ENCODE peak calls at places on chromosomes 6 and 20, in ten cellular contexts. I is psoas muscle; R is left ventricle myocardium inferior; S is tibial artery; F is CD8-positive, alpha-beta T cell; A is GM23338; W is PC-9; V is cardiac muscle cell; D is mammary epithelial cell; C is A549. P is an unnamed sample.

GRCh38 chr6:109455502-109456282 is at the start of gene MICAL1:
- DNase-seq in I (peak; percentile 76), R (peak; percentile 73), S (peak; percentile 90), F (peak; percentile 77), A (peak; percentile 72), W (peak; percentile 45), V (peak; percentile 60), D (peak; percentile 38), C (peak; percentile 40), P (no peak)

GRCh38 chr6:130933712-130934200 is 106.5 kb downstream of the SMLR1 start:
- DNase-seq in I (no peak), R (no peak), S (peak; percentile 66), F (no peak), A (peak; percentile 43), W (peak; percentile 31), V (peak; percentile 67), D (no peak), C (no peak), P (peak; percentile 61)

GRCh38 chr20:36744764-36745191 is 1.1 kb downstream of the NDRG3 start:
- DNase-seq in I (peak; percentile 66), R (peak; percentile 66), S (peak; percentile 83), F (no peak), A (peak; percentile 42), W (peak; percentile 56), V (peak; percentile 43), D (peak; percentile 21), C (no peak), P (no peak)

GRCh38 chr6:17863971-17864754 is 123.3 kb downstream of the KIF13A start:
- DNase-seq in I (peak; percentile 15), R (peak; percentile 27), S (peak; percentile 68), F (no peak), A (no peak), W (peak; percentile 90), V (no peak), D (peak; percentile 96), C (peak; percentile 15), P (peak; percentile 60)

GRCh38 chr20:43541214-43541613 is 17.6 kb upstream of the SGK2 start:
- DNase-seq in I (no peak), R (no peak), S (no peak), F (no peak), A (no peak), W (peak; percentile 88), V (no peak), D (peak; percentile 65), C (no peak), P (no peak)

GRCh38 chr6:54935739-54936138 is 89.2 kb downstream of the FAM83B start:
- DNase-seq in I (no peak), R (no peak), S (no peak), F (no peak), A (peak; percentile 13), W (peak; percentile 88), V (peak; percentile 13), D (peak; percentile 97), C (peak; percentile 9), P (no peak)

GRCh38 chr6:130453230-130453629 is 87.4 kb downstream of the TMEM200A start:
- DNase-seq in I (no peak), R (no peak), S (no peak), F (no peak), A (no peak), W (no peak), V (peak; percentile 25), D (peak; percentile 54), C (peak; percentile 0), P (no peak)

GRCh38 chr20:51534764-51535386 is 7.6 kb downstream of the NFATC2 start:
- DNase-seq in I (no peak), R (no peak), S (peak; percentile 38), F (no peak), A (no peak), W (no peak), V (no peak), D (no peak), C (no peak), P (no peak)

GRCh38 chr6:170205534-170206316 is 85.2 kb downstream of the DLL1 start:
- DNase-seq in I (no peak), R (no peak), S (no peak), F (peak; percentile 6), A (no peak), W (no peak), V (no peak), D (no peak), C (no peak), P (no peak)

GRCh38 chr6:114997813-114998292 is 655.0 kb upstream of the HS3ST5 start:
- DNase-seq in I (no peak), R (no peak), S (no peak), F (no peak), A (no peak), W (no peak), V (no peak), D (peak; percentile 8), C (no peak), P (no peak)

GRCh38 chr6:12342664-12343063 is 52.5 kb downstream of the EDN1 start:
- DNase-seq in I (no peak), R (no peak), S (no peak), F (no peak), A (no peak), W (peak; percentile 66), V (no peak), D (no peak), C (no peak), P (no peak)

GRCh38 chr6:12345694-12346058 is 55.5 kb downstream of the EDN1 start:
- DNase-seq in I (no peak), R (no peak), S (no peak), F (no peak), A (no peak), W (no peak), V (peak; percentile 30), D (no peak), C (no peak), P (no peak)

GRCh38 chr6:12343122-12343439 is 52.9 kb downstream of the EDN1 start:
- DNase-seq in I (no peak), R (no peak), S (no peak), F (no peak), A (no peak), W (no peak), V (no peak), D (no peak), C (no peak), P (no peak)

GRCh38 chr6:12344949-12345693 is 55.0 kb downstream of the EDN1 start:
- DNase-seq in I (no peak), R (no peak), S (no peak), F (no peak), A (no peak), W (no peak), V (no peak), D (no peak), C (no peak), P (no peak)

GRCh38 chr6:12343440-12344162 is 53.4 kb downstream of the EDN1 start:
- DNase-seq in I (no peak), R (no peak), S (no peak), F (no peak), A (no peak), W (peak; percentile 97), V (peak; percentile 24), D (no peak), C (peak; percentile 46), P (no peak)
- H3K27ac ChIP-seq in I (no peak overlapping the region), R (no peak overlapping the region), S (peak overlapping the region; percentile 85), F (no peak overlapping the region), A (no peak overlapping the region), W (peak overlapping the region; percentile 35), V (no peak overlapping the region), D (no peak overlapping the region), C (peak overlapping the region; percentile 98), P (no peak overlapping the region)

DNA sequence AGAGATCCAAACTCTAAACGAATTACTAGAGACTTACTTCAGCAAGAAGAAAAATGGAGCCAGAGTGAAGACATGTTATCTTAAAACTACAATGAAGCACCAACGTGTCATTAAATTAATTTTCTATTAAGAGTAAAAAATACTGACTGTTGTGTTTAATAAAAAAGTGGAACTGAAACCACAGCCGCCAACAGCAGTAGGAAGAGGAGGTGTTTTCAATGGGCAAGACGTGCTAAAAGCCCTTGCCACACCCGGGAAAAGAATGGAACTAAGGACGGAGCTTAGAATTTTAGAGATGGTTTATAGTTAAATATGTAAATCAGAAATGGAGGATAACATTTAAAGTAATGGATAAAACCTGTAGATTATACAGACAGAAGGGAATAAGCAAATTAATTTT is 608.7 kb downstream of the TFAP2A start:
- DNase-seq in I (no peak), R (no peak), S (no peak), F (no peak), A (no peak), W (no peak), V (no peak), D (no peak), C (no peak), P (no peak)
- TF ChIP-seq CTCF in I (no peak), R (no peak), S (no peak), F (no peak), A (no peak), W (no peak), V (no peak), D (no peak), C (no peak), P (no peak)

DNA sequence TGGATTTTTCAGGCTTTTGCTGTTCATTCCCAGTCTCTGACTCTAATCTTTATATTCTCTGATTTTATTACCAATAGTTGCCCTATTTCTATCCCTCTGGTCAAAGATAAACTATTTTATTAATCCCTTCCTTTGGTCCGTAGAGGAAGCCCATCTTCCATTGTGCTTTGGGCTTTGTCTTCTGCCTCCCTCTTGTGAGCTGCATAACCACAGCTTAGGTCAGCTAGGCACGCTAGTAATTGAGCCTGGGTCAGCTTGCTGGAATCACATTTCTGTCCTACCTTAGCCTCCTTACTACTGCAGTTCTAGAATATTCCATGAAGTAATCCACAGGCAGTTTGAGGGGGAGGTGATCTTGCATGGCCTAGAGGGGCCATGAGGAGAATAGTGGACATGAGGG is 49.4 kb downstream of the TRMT11 start:
- DNase-seq in I (no peak), R (no peak), S (no peak), F (no peak), A (no peak), W (no peak), V (no peak), D (no peak), C (no peak), P (no peak)
- H3K27ac ChIP-seq in I (no peak overlapping the region), R (no peak overlapping the region), S (no peak overlapping the region), F (no peak overlapping the region), A (no peak overlapping the region), W (no peak overlapping the region), V (peak overlapping the region; percentile 42), D (no peak overlapping the region), C (peak overlapping the region; percentile 32), P (no peak overlapping the region)

GRCh38 chr6:163659807-163660206 is 245.3 kb downstream of the QKI start:
- DNase-seq in I (no peak), R (no peak), S (no peak), F (no peak), A (no peak), W (no peak), V (no peak), D (no peak), C (no peak), P (no peak)

GRCh38 chr6:163651910-163652309 is 237.4 kb downstream of the QKI start:
- DNase-seq in I (no peak), R (no peak), S (no peak), F (no peak), A (no peak), W (no peak), V (peak; percentile 26), D (peak; percentile 2), C (no peak), P (no peak)

GRCh38 chr6:163661271-163661671 is 246.8 kb downstream of the QKI start:
- DNase-seq in I (no peak), R (no peak), S (no peak), F (no peak), A (no peak), W (no peak), V (no peak), D (no peak), C (no peak), P (no peak)

GRCh38 chr6:163652328-163652727 is 237.8 kb downstream of the QKI start:
- DNase-seq in I (no peak), R (no peak), S (no peak), F (no peak), A (no peak), W (no peak), V (no peak), D (no peak), C (no peak), P (no peak)

GRCh38 chr6:163655217-163656121 is 241.0 kb downstream of the QKI start:
- DNase-seq in I (no peak), R (no peak), S (no peak), F (no peak), A (no peak), W (no peak), V (no peak), D (no peak), C (no peak), P (no peak)
- TF ChIP-seq CTCF in I (no peak), R (peak; percentile 22), S (no peak), F (no peak), A (no peak), W (no peak), V (no peak), D (no peak), C (no peak), P (no peak)

P was measured in dorsolateral prefrontal cortex.